ENCODE peak calls at places on chromosomes 5 and 9, in eight cellular contexts. X is HCT116, R is cardiac fibroblast, Y is adrenal gland, B is A549, I is Panc1, A is natural killer cell, N is nephron progenitor cell. G is an unnamed sample.

GRCh38 chr9:93593144-93593655 is 16.8 kb downstream of the PHF2 start:
- DNase-seq in I (no peak), N (no peak), X (no peak), B (no peak), A (no peak), Y (no peak), R (no peak), G (no peak)

GRCh38 chr9:99299214-99300102 is 77.4 kb downstream of the SEC61B start:
- DNase-seq in Y (no peak), X (no peak), N (no peak), I (no peak), B (peak; percentile 20), R (peak; percentile 24), A (no peak), G (no peak)

GRCh38 chr9:26809795-26810194 is 82.8 kb downstream of the CAAP1 start:
- DNase-seq in X (peak; percentile 59), Y (no peak), I (no peak), A (no peak), B (peak; percentile 42), R (peak; percentile 50), N (no peak), G (no peak)

GRCh38 chr5:168324864-168325615 is 33.6 kb downstream of the WWC1 start:
- DNase-seq in Y (no peak), N (no peak), I (no peak), B (peak; percentile 82), R (no peak), A (no peak), X (peak; percentile 62), G (no peak)

GRCh38 chr5:168793844-168794837 is 215.0 kb upstream of the PANK3 start:
- DNase-seq in Y (peak; percentile 75), N (no peak), B (peak; percentile 10), A (no peak), R (peak; percentile 74), I (no peak), X (no peak), G (peak; percentile 57)

GRCh38 chr9:70525553-70525952 is 111.1 kb upstream of the KLF9 start:
- DNase-seq in B (no peak), Y (no peak), I (no peak), N (no peak), A (no peak), X (no peak), R (peak; percentile 87), G (peak; percentile 48)

GRCh38 chr9:38154501-38155421 is 85.7 kb upstream of the SHB start:
- DNase-seq in I (no peak), B (no peak), Y (no peak), X (no peak), R (no peak), A (no peak), N (peak; percentile 10), G (no peak)

GRCh38 chr9:136784249-136784996 is 6.7 kb upstream of the TMEM141 start:
- DNase-seq in N (no peak), B (peak; percentile 51), A (no peak), Y (no peak), R (peak; percentile 48), X (peak; percentile 52), I (no peak), G (no peak)

GRCh38 chr9:95078516-95078915 is 239.0 kb downstream of the FANCC start:
- DNase-seq in X (no peak), A (no peak), Y (no peak), B (no peak), R (no peak), N (no peak), I (no peak), G (no peak)

GRCh38 chr9:125409637-125410521 is 148.3 kb downstream of the GAPVD1 start:
- DNase-seq in R (peak; percentile 58), B (peak; percentile 86), N (no peak), A (no peak), Y (no peak), I (peak; percentile 88), X (peak; percentile 98), G (peak; percentile 64)

GRCh38 chr9:21683484-21684175 is 118.8 kb upstream of the MTAP start:
- DNase-seq in B (no peak), Y (no peak), R (peak; percentile 38), N (no peak), I (peak; percentile 56), X (no peak), A (no peak), G (no peak)

GRCh38 chr5:175617447-175617846 is 40.4 kb upstream of the HRH2 start:
- DNase-seq in Y (no peak), X (no peak), I (no peak), N (no peak), A (no peak), B (no peak), R (no peak), G (no peak)

GRCh38 chr5:83306572-83307241 is 164.8 kb upstream of the VCAN start:
- DNase-seq in N (no peak), Y (peak; percentile 19), A (no peak), R (peak; percentile 90), B (no peak), X (peak; percentile 44), I (no peak), G (peak; percentile 91)

GRCh38 chr5:174222891-174223290 is 177.4 kb downstream of the NSG2 start:
- DNase-seq in Y (no peak), R (no peak), X (no peak), B (no peak), N (no peak), I (no peak), A (no peak), G (no peak)

GRCh38 chr5:41256400-41256799 is 43.1 kb upstream of the C6 start:
- DNase-seq in A (no peak), Y (no peak), I (no peak), X (no peak), N (no peak), R (peak; percentile 96), B (no peak), G (no peak)

GRCh38 chr9:18472915-18473314 is 1.0 kb upstream of the ADAMTSL1 start:
- DNase-seq in R (peak; percentile 79), X (no peak), B (no peak), I (no peak), Y (no peak), N (peak; percentile 5), A (no peak), G (no peak)
- TF ChIP-seq CTCF in R (no peak), X (no peak), B (no peak), I (no peak), Y (no peak), N (no peak), A (no peak), G (no peak)

GRCh38 chr5:149729150-149729549 is 960 bp upstream of the PPARGC1B start:
- DNase-seq in R (no peak), A (no peak), X (no peak), I (no peak), B (no peak), Y (no peak), N (no peak), G (no peak)

GRCh38 chr5:149731617-149732400 is 1.7 kb downstream of the PPARGC1B start:
- DNase-seq in I (peak; percentile 48), N (peak; percentile 76), X (peak; percentile 64), Y (peak; percentile 84), R (peak; percentile 83), B (peak; percentile 81), A (peak; percentile 23), G (peak; percentile 72)

GRCh38 chr5:149731332-149731616 is 1.2 kb downstream of the PPARGC1B start:
- DNase-seq in I (no peak), A (no peak), R (no peak), B (no peak), N (no peak), Y (no peak), X (no peak), G (no peak)

GRCh38 chr5:149732500-149733128 is 2.5 kb downstream of the PPARGC1B start:
- DNase-seq in R (peak; percentile 38), A (no peak), I (no peak), Y (no peak), B (no peak), N (peak; percentile 21), X (no peak), G (no peak)

DNA sequence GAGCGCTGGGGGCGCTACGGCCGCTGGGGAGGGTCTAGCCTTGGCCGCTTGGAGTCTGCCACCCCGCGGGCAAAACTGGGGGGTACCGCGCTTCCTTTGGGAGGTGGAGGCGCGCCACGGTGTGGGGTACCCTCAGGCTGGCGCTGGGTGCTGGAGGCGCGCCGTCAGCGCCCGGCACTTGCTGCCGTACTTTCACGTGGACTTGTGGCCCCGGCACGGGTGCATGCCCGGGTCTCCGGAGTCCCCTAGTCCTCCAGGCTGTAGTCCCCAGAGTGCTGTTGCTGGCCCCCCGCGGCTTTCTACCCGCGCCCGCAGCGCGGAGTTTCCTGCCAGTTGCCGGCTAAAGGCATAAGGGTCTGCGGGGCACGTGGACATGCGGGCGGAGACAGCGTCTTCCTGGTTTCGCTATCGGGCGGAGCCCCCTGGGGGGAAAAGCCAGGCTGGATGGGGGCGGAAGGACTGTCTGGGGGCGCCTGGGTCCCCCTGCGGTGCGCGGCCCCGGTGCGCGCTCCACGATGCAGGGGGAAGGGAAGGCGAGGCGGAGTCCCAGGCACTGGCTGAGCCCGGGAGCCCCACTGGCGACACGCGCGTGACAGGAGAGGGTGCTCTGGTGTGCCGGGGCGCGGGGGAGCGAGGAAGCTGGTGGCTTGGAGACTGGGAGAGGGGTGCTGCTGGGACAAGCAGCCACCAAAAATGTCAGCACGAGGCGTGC is 666 bp downstream of the PPARGC1B start:
- DNase-seq in B (peak; percentile 36), N (peak; percentile 63), Y (peak; percentile 60), A (peak; percentile 28), X (no peak), R (peak; percentile 19), I (no peak), G (no peak)
- TF ChIP-seq CTCF in B (peak; percentile 21), N (no peak), Y (no peak), A (no peak), X (no peak), R (no peak), I (no peak), G (no peak)

GRCh38 chr9:133094842-133095393 is 26.1 kb downstream of the RALGDS start:
- DNase-seq in I (no peak), B (no peak), N (no peak), R (no peak), A (no peak), Y (no peak), X (no peak), G (no peak)
- TF ChIP-seq CTCF in I (no peak), B (no peak), N (no peak), R (no peak), A (no peak), Y (peak; percentile 11), X (no peak), G (peak; percentile 21)

GRCh38 chr9:10438955-10439354 is 173.8 kb downstream of the PTPRD start:
- DNase-seq in I (no peak), N (no peak), A (no peak), B (no peak), X (no peak), Y (no peak), R (no peak), G (no peak)

GRCh38 chr9:10436771-10437170 is 176.0 kb downstream of the PTPRD start:
- DNase-seq in X (no peak), A (no peak), I (no peak), Y (no peak), B (no peak), N (no peak), R (no peak), G (no peak)

DNA sequence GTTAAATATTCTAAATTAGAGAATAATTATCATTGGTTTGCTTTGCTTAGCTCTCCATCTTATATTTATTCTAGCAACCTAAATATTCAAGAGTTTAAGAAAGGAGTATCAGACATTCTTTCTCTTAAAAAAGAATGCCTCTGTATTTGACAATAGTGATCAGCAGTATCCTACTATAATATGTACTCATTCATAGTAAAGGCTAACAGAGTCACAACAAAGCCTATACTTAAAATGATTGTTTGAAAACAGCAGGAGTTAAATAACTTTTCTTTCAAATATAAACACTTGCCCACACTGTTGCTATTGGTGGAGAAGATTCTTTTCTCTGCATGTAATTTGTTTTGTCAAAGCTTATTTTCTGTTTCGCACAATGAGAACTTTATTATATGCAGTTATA is 178.4 kb downstream of the PTPRD start:
- DNase-seq in B (no peak), A (no peak), I (no peak), Y (no peak), N (no peak), X (no peak), R (no peak), G (no peak)
- TF ChIP-seq CTCF in B (no peak), A (no peak), I (no peak), Y (no peak), N (no peak), X (no peak), R (no peak), G (no peak)

G was measured in CD14-positive monocyte.